ENCODE peak calls at places on chromosomes 13 and 19, in five cellular contexts. G, S, U, D and K are unnamed samples.
A peak's percentile ranks its signal among the peaks of the same experiment; 100 is the strongest.

GRCh38 chr19:5191091-5191490 is 149.5 kb downstream of the PTPRS start:
- DNase-seq in D (no peak), U (no peak), S (no peak), G (no peak), K (no peak)

GRCh38 chr13:101660711-101661110 is 208.2 kb downstream of the ITGBL1 start:
- DNase-seq in D (no peak), G (no peak), U (no peak), S (no peak), K (no peak)

GRCh38 chr19:4061178-4061682 is 5.5 kb downstream of the ZBTB7A start:
- DNase-seq in U (no peak), S (no peak), D (peak; percentile 65), G (no peak), K (peak; percentile 67)

GRCh38 chr13:21668665-21669599 is 1.9 kb upstream of the FGF9 start:
- DNase-seq in G (peak; percentile 70), S (no peak), D (no peak), U (no peak), K (no peak)

GRCh38 chr19:56873493-56873892 is 33.0 kb upstream of the PEG3 start:
- DNase-seq in U (no peak), G (no peak), D (no peak), S (no peak), K (no peak)

GRCh38 chr13:23928985-23929384 is 31.7 kb upstream of the C1QTNF9B start:
- DNase-seq in U (peak; percentile 63), S (no peak), G (no peak), D (no peak), K (peak; percentile 15)

GRCh38 chr13:99811067-99811715 is 160.4 kb downstream of the ZIC5 start:
- DNase-seq in G (no peak), S (no peak), U (no peak), D (no peak), K (no peak)

GRCh38 chr19:49881672-49882394 is 4.3 kb downstream of the TBC1D17 start:
- DNase-seq in D (no peak), S (peak; percentile 78), G (peak; percentile 64), U (no peak), K (no peak)

GRCh38 chr13:110266983-110267382 is 40.0 kb downstream of the COL4A1 start:
- DNase-seq in U (peak; percentile 68), S (no peak), G (peak; percentile 67), D (no peak), K (no peak)

GRCh38 chr13:71754407-71754974 is 112.5 kb downstream of the DACH1 start:
- DNase-seq in U (no peak), S (no peak), D (no peak), G (no peak), K (no peak)

GRCh38 chr19:30106417-30107095 is 164.5 kb downstream of the URI1 start:
- DNase-seq in D (no peak), G (no peak), U (no peak), S (no peak), K (no peak)

GRCh38 chr19:34835952-34836351 is 62.9 kb upstream of the ZNF599 start:
- DNase-seq in D (no peak), S (no peak), G (no peak), U (no peak), K (no peak)

GRCh38 chr19:55305491-55305890 is 19.6 kb downstream of the TMEM150B start:
- DNase-seq in D (no peak), S (peak; percentile 80), U (peak; percentile 23), G (peak; percentile 79), K (peak; percentile 66)

GRCh38 chr19:15487038-15487437 is 7.7 kb upstream of the PGLYRP2 start:
- DNase-seq in D (no peak), S (no peak), G (no peak), U (no peak), K (no peak)

GRCh38 chr19:23699521-23699860 is 12.5 kb upstream of the ZNF675 start:
- DNase-seq in S (no peak), U (no peak), G (no peak), D (no peak), K (no peak)

GRCh38 chr13:112209266-112209665 is 142.3 kb downstream of the SOX1 start:
- DNase-seq in S (no peak), D (no peak), U (no peak), G (no peak), K (no peak)

GRCh38 chr13:99856021-99856420 is 115.5 kb downstream of the ZIC5 start:
- DNase-seq in S (no peak), U (no peak), D (no peak), G (no peak), K (no peak)

GRCh38 chr19:40659116-40659515 is 31.3 kb downstream of the NUMBL start:
- DNase-seq in S (no peak), D (no peak), U (no peak), G (no peak), K (no peak)

GRCh38 chr19:40662925-40663711 is 27.3 kb downstream of the NUMBL start:
- DNase-seq in U (peak; percentile 82), S (peak; percentile 91), D (peak; percentile 63), G (peak; percentile 98), K (peak; percentile 95)

GRCh38 chr19:40663712-40664692 is 26.4 kb downstream of the NUMBL start:
- DNase-seq in G (no peak), S (peak; percentile 84), U (no peak), D (no peak), K (peak; percentile 66)

GRCh38 chr19:40659566-40659965 is 30.9 kb downstream of the NUMBL start:
- DNase-seq in U (no peak), D (no peak), S (no peak), G (no peak), K (no peak)

DNA sequence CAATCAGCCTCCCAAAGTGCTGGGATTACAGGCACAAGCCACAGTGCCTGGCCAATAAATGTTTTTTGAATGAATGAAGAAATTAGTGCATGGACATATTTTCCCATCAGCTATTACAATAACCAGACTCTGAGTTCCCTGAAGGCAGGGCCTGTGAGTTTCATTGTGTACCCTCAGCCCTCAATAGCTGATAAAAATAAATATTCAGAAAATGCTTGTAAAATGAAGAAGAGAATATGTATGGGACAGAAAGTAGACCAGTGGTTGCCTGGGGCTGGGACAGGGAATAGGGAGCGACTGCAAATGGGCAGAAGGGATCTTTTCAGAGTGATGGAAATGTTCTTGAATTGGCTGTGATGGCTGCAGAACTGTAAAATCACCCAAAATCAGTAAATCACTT is 28.8 kb downstream of the NUMBL start:
- DNase-seq in D (no peak), S (no peak), G (no peak), U (no peak), K (no peak)
- TF ChIP-seq CTCF in D (no peak), S (no peak), G (no peak), U (no peak), K (no peak)

DNA sequence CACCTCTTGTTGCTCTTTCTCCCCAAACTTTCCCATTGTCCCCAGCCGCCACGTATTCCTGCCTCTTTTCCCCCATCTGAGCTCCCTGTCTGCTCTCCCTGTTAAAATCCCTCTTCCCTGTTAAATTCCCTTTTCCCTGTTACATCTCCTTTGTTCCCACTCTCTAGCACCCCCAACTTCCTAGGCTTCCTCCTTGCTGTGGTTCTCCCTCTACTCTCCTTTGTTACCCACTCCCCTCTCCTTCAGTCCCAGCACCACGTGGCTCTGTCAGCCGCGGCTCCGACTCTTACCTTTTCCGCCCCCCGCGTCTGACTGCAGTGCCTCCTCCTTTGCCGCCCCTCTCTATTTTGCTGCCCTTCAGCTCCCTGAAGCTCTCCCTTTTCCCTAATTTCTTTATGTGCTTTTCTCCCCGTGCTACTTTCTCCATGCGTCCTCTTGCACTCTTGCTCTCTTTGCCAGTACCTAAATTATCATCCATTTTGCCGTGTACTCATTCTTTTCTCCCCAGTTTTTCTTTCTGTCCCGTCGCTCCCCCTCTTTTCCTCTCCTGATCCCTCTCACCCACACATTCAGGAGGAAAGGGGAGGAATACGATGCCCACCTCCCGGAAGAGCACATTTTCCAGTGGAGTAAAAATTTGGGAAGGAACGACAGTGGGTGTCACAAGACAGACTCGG is 986 bp downstream of the ZNF616 start:
- DNase-seq in G (peak; percentile 75), S (peak; percentile 46), U (no peak), D (peak; percentile 34), K (no peak)
- TF ChIP-seq JUN in G (no peak), S (no peak), U (no peak), D (no peak), K (no peak)

GRCh38 chr19:33280351-33280921 is 21.9 kb downstream of the CEBPA start:
- DNase-seq in U (no peak), D (no peak), G (no peak), S (no peak), K (no peak)
- H3K4me2 ChIP-seq in U (no peak overlapping the region), D (no peak overlapping the region), G (no peak overlapping the region), S (no peak overlapping the region), K (no peak overlapping the region)

GRCh38 chr13:45412274-45413049 is 5.7 kb downstream of the SLC25A30 start:
- DNase-seq in U (peak; percentile 25), G (no peak), D (no peak), S (no peak), K (no peak)
- TF ChIP-seq CTCF in U (no peak), G (no peak), D (no peak), S (no peak), K (no peak)

GRCh38 chr19:43554317-43554895 is 20.9 kb downstream of the XRCC1 start:
- DNase-seq in G (no peak), S (no peak), U (no peak), D (no peak), K (no peak)

GRCh38 chr19:43553656-43554055 is 20.7 kb downstream of the ZNF575 start:
- DNase-seq in S (no peak), D (no peak), G (no peak), U (no peak), K (no peak)

GRCh38 chr19:43552616-43553015 is 19.6 kb downstream of the ZNF575 start:
- DNase-seq in U (no peak), S (no peak), D (no peak), G (no peak), K (no peak)

GRCh38 chr19:43552198-43552450 is 19.1 kb downstream of the ZNF575 start:
- DNase-seq in G (no peak), D (no peak), S (no peak), U (no peak), K (no peak)

DNA sequence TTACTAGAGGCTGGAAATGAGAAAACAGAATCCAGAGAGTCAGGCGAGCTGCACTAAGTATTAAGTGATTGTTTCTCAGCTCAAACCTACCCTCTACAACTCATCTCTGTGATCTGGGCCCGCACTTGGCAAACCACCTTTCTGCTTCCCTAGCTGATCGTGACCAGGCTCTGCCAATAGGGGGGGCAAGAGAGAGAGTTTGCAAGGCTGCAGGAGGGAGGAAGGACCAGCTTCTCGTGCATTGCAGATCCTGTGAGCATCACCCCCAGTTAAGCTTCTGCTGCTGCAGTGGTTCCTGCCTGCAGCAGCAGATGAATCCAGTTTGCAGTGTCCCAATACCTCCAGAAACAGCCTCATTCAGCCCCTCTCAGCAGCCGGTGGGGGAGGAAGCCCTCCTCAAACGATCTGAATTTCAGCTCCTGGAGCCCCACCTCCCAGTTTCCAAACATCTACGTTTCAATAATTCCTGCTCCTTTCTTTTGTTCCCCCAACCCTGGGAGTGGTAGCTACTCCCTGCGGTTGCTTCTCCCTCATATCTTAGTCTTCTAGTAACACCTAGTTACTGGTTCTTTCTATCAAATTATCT is 20.0 kb downstream of the XRCC1 start:
- DNase-seq in G (peak; percentile 95), S (peak; percentile 75), U (peak; percentile 70), D (peak; percentile 62), K (peak; percentile 87)
- TF ChIP-seq JUN in G (no peak), S (no peak), U (no peak), D (no peak), K (no peak)